ENCODE peak calls at places on chromosomes 4 and X, in eight cellular contexts. W is HuH-7.5; S is NCI-H1417; M is left cardiac atrium; O is stimulated activated naive B cell treated with anti-CD40 and anti-IgM and Interleukin-4, amounts not matched to agents 10 μg/mL and 1 μg/mL and 100 μg/mL, for 72 hours; X is activated CD4-positive, alpha-beta T cell treated with anti-CD3 and anti-CD28 coated beads, Interleukin-2, amount 50 U/mL, for 24 hours; H is stimulated activated CD4-positive, alpha-beta T cell treated with anti-CD3 and anti-CD28 coated beads, Interleukin-1b, Interleukin-23, amount 100 ng/mL, for 24 hours; P is NCI-H1930. I is an unnamed sample.

GRCh38 chr4:95220205-95221175 is 328.3 kb downstream of the UNC5C start:
- DNase-seq in W (peak), S (no peak), M (no peak), O (no peak), X (no peak), H (no peak), P (no peak), I (no peak)

GRCh38 chrX:49919617-49920016 is 2.8 kb upstream of the CLCN5 start:
- DNase-seq in W (no peak), S (peak), M (peak), O (no peak), X (no peak), H (peak), P (peak), I (no peak)

GRCh38 chr4:16032871-16033505 is 50.8 kb downstream of the PROM1 start:
- DNase-seq in W (no peak), S (no peak), M (no peak), O (no peak), X (no peak), H (no peak), P (no peak), I (no peak)

GRCh38 chr4:14434483-14434882 is 567.8 kb upstream of the CPEB2 start:
- DNase-seq in W (no peak), S (no peak), M (no peak), O (no peak), X (no peak), H (no peak), P (no peak), I (no peak)

GRCh38 chr4:170675568-170676262 is 586.0 kb upstream of the AADAT start:
- DNase-seq in W (no peak), S (no peak), M (no peak), O (no peak), X (no peak), H (no peak), P (no peak), I (no peak)

GRCh38 chr4:46931981-46932380 is 22.9 kb upstream of the COX7B2 start:
- DNase-seq in W (no peak), S (no peak), M (peak), O (peak), X (no peak), H (no peak), P (no peak), I (no peak)

GRCh38 chr4:8323947-8324555 is 54.5 kb downstream of the HTRA3 start:
- DNase-seq in W (no peak), S (no peak), M (no peak), O (no peak), X (no peak), H (no peak), P (no peak), I (peak)

GRCh38 chr4:152990471-152991131 is 54.5 kb downstream of the FHDC1 start:
- DNase-seq in W (no peak), S (no peak), M (no peak), O (no peak), X (no peak), H (no peak), P (no peak), I (no peak)

GRCh38 chr4:123555500-123556273 is 159.1 kb downstream of the SPRY1 start:
- DNase-seq in W (no peak), S (peak), M (peak), O (no peak), X (no peak), H (no peak), P (no peak), I (peak)

GRCh38 chrX:42615161-42615563 is 162.8 kb downstream of the PPP1R2C start:
- DNase-seq in W (no peak), S (no peak), M (no peak), O (no peak), X (no peak), H (no peak), P (no peak), I (no peak)

GRCh38 chr4:40307627-40308497 is 27.3 kb upstream of the CHRNA9 start:
- DNase-seq in W (no peak), S (no peak), M (no peak), O (peak), X (peak), H (no peak), P (no peak), I (peak)

GRCh38 chrX:132631579-132632232 is 142.9 kb upstream of the MBNL3 start:
- DNase-seq in W (peak), S (peak), M (no peak), O (no peak), X (no peak), H (no peak), P (no peak), I (no peak)

GRCh38 chr4:85496146-85496849 is 21.3 kb downstream of the ARHGAP24 start:
- DNase-seq in W (no peak), S (no peak), M (no peak), O (no peak), X (no peak), H (no peak), P (no peak), I (no peak)

GRCh38 chr4:119746951-119747350 is 118.3 kb upstream of the PDE5A start:
- DNase-seq in W (no peak), S (no peak), M (no peak), O (no peak), X (no peak), H (no peak), P (no peak), I (no peak)

GRCh38 chrX:50470103-50471031 is at the start of gene DGKK:
- DNase-seq in W (no peak), S (no peak), M (no peak), O (no peak), X (no peak), H (no peak), P (peak), I (no peak)

GRCh38 chrX:110182362-110182761 is 135.5 kb downstream of the AMMECR1 start:
- DNase-seq in W (no peak), S (no peak), M (no peak), O (no peak), X (no peak), H (no peak), P (no peak), I (no peak)

GRCh38 chr4:142347241-142347640 is 498.9 kb downstream of the INPP4B start:
- DNase-seq in W (no peak), S (no peak), M (no peak), O (no peak), X (no peak), H (no peak), P (no peak), I (no peak)

GRCh38 chr4:181541396-181541795 is 701.8 kb upstream of the TENM3 start:
- DNase-seq in W (no peak), S (no peak), M (no peak), O (no peak), X (no peak), H (no peak), P (no peak), I (no peak)

GRCh38 chrX:48969471-48969870 is 2.2 kb downstream of the KCND1 start:
- DNase-seq in W (no peak), S (no peak), M (no peak), O (no peak), X (no peak), H (no peak), P (no peak), I (no peak)

GRCh38 chrX:70386240-70386639 is 36.9 kb upstream of the GDPD2 start:
- DNase-seq in W (no peak), S (no peak), M (no peak), O (no peak), X (no peak), H (no peak), P (no peak), I (no peak)

GRCh38 chr4:73281396-73281795 is 22.8 kb upstream of the ANKRD17 start:
- DNase-seq in W (no peak), S (no peak), M (no peak), O (no peak), X (no peak), H (no peak), P (no peak), I (no peak)

GRCh38 chrX:151753313-151754041 is 18.9 kb downstream of the CNGA2 start:
- DNase-seq in W (peak), S (peak), M (peak), O (peak), X (no peak), H (no peak), P (peak), I (peak)

GRCh38 chr4:7041851-7042696 is 1.1 kb upstream of the TADA2B start:
- DNase-seq in W (peak), S (peak), M (peak), O (peak), X (no peak), H (no peak), P (no peak), I (peak)

GRCh38 chr4:851701-852430 is 25.9 kb upstream of the CPLX1 start:
- DNase-seq in W (no peak), S (no peak), M (peak), O (no peak), X (no peak), H (no peak), P (no peak), I (no peak)

I was measured in lower leg skin.